ENCODE peak calls at places on chromosomes 16 and 17, in five cellular contexts. One of them, this sample, is unnamed.

GRCh38 chr17:29596811-29597210 is 3.9 kb downstream of the ANKRD13B start:
- DNase-seq in PC-9: peak
- DNase-seq in left ventricle myocardium inferior: no peak
- DNase-seq in epithelial cell of esophagus: no peak
- DNase-seq in ovary: no peak
- DNase-seq in this sample: no peak

GRCh38 chr17:290626-291025 is 62.0 kb downstream of the RPH3AL start:
- DNase-seq in PC-9: no peak
- DNase-seq in left ventricle myocardium inferior: no peak
- DNase-seq in epithelial cell of esophagus: no peak
- DNase-seq in ovary: no peak
- DNase-seq in this sample: no peak

GRCh38 chr16:18788828-18789514 is 1.2 kb downstream of the RPS15A start:
- DNase-seq in PC-9: no peak
- DNase-seq in left ventricle myocardium inferior: no peak
- DNase-seq in epithelial cell of esophagus: peak
- DNase-seq in ovary: no peak
- DNase-seq in this sample: no peak

GRCh38 chr16:10749680-10750035 is 6.0 kb downstream of the NUBP1 start:
- DNase-seq in PC-9: no peak
- DNase-seq in left ventricle myocardium inferior: no peak
- DNase-seq in epithelial cell of esophagus: peak
- DNase-seq in ovary: no peak
- DNase-seq in this sample: no peak

GRCh38 chr16:51538707-51539604 is 387.9 kb upstream of the SALL1 start:
- DNase-seq in PC-9: no peak
- DNase-seq in left ventricle myocardium inferior: no peak
- DNase-seq in epithelial cell of esophagus: peak
- DNase-seq in ovary: no peak
- DNase-seq in this sample: peak

GRCh38 chr16:9598731-9599083 is 507.3 kb downstream of the HAPSTR1 start:
- DNase-seq in PC-9: no peak
- DNase-seq in left ventricle myocardium inferior: no peak
- DNase-seq in epithelial cell of esophagus: no peak
- DNase-seq in ovary: no peak
- DNase-seq in this sample: no peak

GRCh38 chr17:58092101-58092796 is 9.0 kb downstream of the DYNLL2 start:
- DNase-seq in PC-9: no peak
- DNase-seq in left ventricle myocardium inferior: no peak
- DNase-seq in epithelial cell of esophagus: no peak
- DNase-seq in ovary: no peak
- DNase-seq in this sample: no peak

GRCh38 chr16:87847467-87847784 is 21.9 kb downstream of the SLC7A5 start:
- DNase-seq in PC-9: no peak
- DNase-seq in left ventricle myocardium inferior: no peak
- DNase-seq in epithelial cell of esophagus: no peak
- DNase-seq in ovary: no peak
- DNase-seq in this sample: no peak

GRCh38 chr17:34626141-34626681 is 46.8 kb downstream of the TMEM132E start:
- DNase-seq in PC-9: no peak
- DNase-seq in left ventricle myocardium inferior: no peak
- DNase-seq in epithelial cell of esophagus: no peak
- DNase-seq in ovary: no peak
- DNase-seq in this sample: no peak

GRCh38 chr17:62670202-62670821 is 42.8 kb downstream of the MRC2 start:
- DNase-seq in PC-9: no peak
- DNase-seq in left ventricle myocardium inferior: no peak
- DNase-seq in epithelial cell of esophagus: peak
- DNase-seq in ovary: no peak
- DNase-seq in this sample: no peak

GRCh38 chr16:57374067-57374534 is 1.8 kb downstream of the CX3CL1 start:
- DNase-seq in PC-9: no peak
- DNase-seq in left ventricle myocardium inferior: no peak
- DNase-seq in epithelial cell of esophagus: peak
- DNase-seq in ovary: no peak
- DNase-seq in this sample: no peak

GRCh38 chr17:57406131-57406980 is 150.0 kb downstream of the MSI2 start:
- DNase-seq in PC-9: no peak
- DNase-seq in left ventricle myocardium inferior: no peak
- DNase-seq in epithelial cell of esophagus: no peak
- DNase-seq in ovary: peak
- DNase-seq in this sample: no peak

GRCh38 chr16:83270640-83271039 is 537.1 kb upstream of the HSBP1 start:
- DNase-seq in PC-9: no peak
- DNase-seq in left ventricle myocardium inferior: no peak
- DNase-seq in epithelial cell of esophagus: no peak
- DNase-seq in ovary: no peak
- DNase-seq in this sample: no peak

GRCh38 chr16:3460585-3460984 is 17.1 kb downstream of the NAA60 start:
- DNase-seq in PC-9: no peak
- DNase-seq in left ventricle myocardium inferior: no peak
- DNase-seq in epithelial cell of esophagus: no peak
- DNase-seq in ovary: no peak
- DNase-seq in this sample: no peak

GRCh38 chr17:56929362-56929969 is 15.6 kb upstream of the TRIM25 start:
- DNase-seq in PC-9: no peak
- DNase-seq in left ventricle myocardium inferior: no peak
- DNase-seq in epithelial cell of esophagus: no peak
- DNase-seq in ovary: no peak
- DNase-seq in this sample: no peak

GRCh38 chr16:68764866-68765265 is 27.8 kb downstream of the CDH1 start:
- DNase-seq in PC-9: no peak
- DNase-seq in left ventricle myocardium inferior: no peak
- DNase-seq in epithelial cell of esophagus: no peak
- DNase-seq in ovary: no peak
- DNase-seq in this sample: no peak

GRCh38 chr17:42221886-42222745 is 27.8 kb upstream of the GHDC start:
- DNase-seq in PC-9: no peak
- DNase-seq in left ventricle myocardium inferior: peak
- DNase-seq in epithelial cell of esophagus: peak
- DNase-seq in ovary: no peak
- DNase-seq in this sample: peak

GRCh38 chr16:58661199-58661830 is 23.3 kb downstream of the SLC38A7 start:
- DNase-seq in PC-9: peak
- DNase-seq in left ventricle myocardium inferior: peak
- DNase-seq in epithelial cell of esophagus: peak
- DNase-seq in ovary: no peak
- DNase-seq in this sample: peak

GRCh38 chr16:29987371-29988085 is 7.9 kb downstream of the HIRIP3 start:
- DNase-seq in PC-9: no peak
- DNase-seq in left ventricle myocardium inferior: no peak
- DNase-seq in epithelial cell of esophagus: no peak
- DNase-seq in ovary: no peak
- DNase-seq in this sample: no peak

GRCh38 chr16:51306116-51306515 is 155.0 kb upstream of the SALL1 start:
- DNase-seq in PC-9: no peak
- DNase-seq in left ventricle myocardium inferior: no peak
- DNase-seq in epithelial cell of esophagus: no peak
- DNase-seq in ovary: no peak
- DNase-seq in this sample: no peak

GRCh38 chr17:31907342-31907975 is 6.0 kb upstream of the UTP6 start:
- DNase-seq in PC-9: no peak
- DNase-seq in left ventricle myocardium inferior: no peak
- DNase-seq in epithelial cell of esophagus: peak
- DNase-seq in ovary: peak
- DNase-seq in this sample: no peak

GRCh38 chr16:50677351-50677750 is 3.8 kb downstream of the SNX20 start:
- DNase-seq in PC-9: no peak
- DNase-seq in left ventricle myocardium inferior: no peak
- DNase-seq in epithelial cell of esophagus: no peak
- DNase-seq in ovary: no peak
- DNase-seq in this sample: no peak

GRCh38 chr16:88938119-88938932 is 38.7 kb downstream of the CBFA2T3 start:
- DNase-seq in PC-9: no peak
- DNase-seq in left ventricle myocardium inferior: no peak
- DNase-seq in epithelial cell of esophagus: no peak
- DNase-seq in ovary: no peak
- DNase-seq in this sample: no peak

GRCh38 chr16:88940196-88941050 is 36.6 kb downstream of the CBFA2T3 start:
- DNase-seq in PC-9: no peak
- DNase-seq in left ventricle myocardium inferior: no peak
- DNase-seq in epithelial cell of esophagus: no peak
- DNase-seq in ovary: no peak
- DNase-seq in this sample: no peak

GRCh38 chr16:88938933-88939813 is 37.8 kb downstream of the CBFA2T3 start:
- DNase-seq in PC-9: no peak
- DNase-seq in left ventricle myocardium inferior: peak
- DNase-seq in epithelial cell of esophagus: no peak
- DNase-seq in ovary: no peak
- DNase-seq in this sample: no peak

GRCh38 chr16:88941051-88941932 is 35.7 kb downstream of the CBFA2T3 start:
- DNase-seq in PC-9: no peak
- DNase-seq in left ventricle myocardium inferior: peak
- DNase-seq in epithelial cell of esophagus: no peak
- DNase-seq in ovary: no peak
- DNase-seq in this sample: no peak

DNA sequence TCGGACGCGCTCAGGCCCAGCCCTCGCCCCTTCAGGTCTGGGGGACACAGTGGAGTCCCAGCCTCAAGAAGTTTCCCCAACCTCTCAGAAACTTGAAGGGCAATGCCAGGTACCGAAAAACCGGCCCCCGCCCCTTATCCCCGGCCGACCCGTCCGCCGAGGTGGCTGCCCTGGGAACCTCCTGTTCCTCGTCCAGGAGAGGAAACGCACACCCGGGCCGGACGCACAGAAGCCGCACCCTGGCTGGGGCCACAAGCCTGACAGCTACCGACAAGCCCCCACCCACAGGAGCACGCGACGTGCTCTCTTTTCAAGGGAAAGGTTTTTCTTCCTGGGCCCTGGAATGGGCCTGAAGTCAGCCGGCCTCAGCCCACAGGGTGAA is 37.2 kb downstream of the CBFA2T3 start:
- DNase-seq in PC-9: no peak
- DNase-seq in left ventricle myocardium inferior: peak
- DNase-seq in epithelial cell of esophagus: no peak
- DNase-seq in ovary: no peak
- DNase-seq in this sample: no peak
- H3K4me3 ChIP-seq in PC-9: no peak
- H3K4me3 ChIP-seq in left ventricle myocardium inferior: peak
- H3K4me3 ChIP-seq in epithelial cell of esophagus: no peak
- H3K4me3 ChIP-seq in ovary: peak
- H3K4me3 ChIP-seq in this sample: peak

GRCh38 chr16:66440970-66441369 is 13.9 kb downstream of the BEAN1 start:
- DNase-seq in PC-9: no peak
- DNase-seq in left ventricle myocardium inferior: no peak
- DNase-seq in epithelial cell of esophagus: no peak
- DNase-seq in ovary: no peak
- DNase-seq in this sample: no peak
- H3K4me3 ChIP-seq in PC-9: no peak
- H3K4me3 ChIP-seq in left ventricle myocardium inferior: no peak
- H3K4me3 ChIP-seq in epithelial cell of esophagus: no peak
- H3K4me3 ChIP-seq in ovary: no peak
- H3K4me3 ChIP-seq in this sample: no peak

DNA sequence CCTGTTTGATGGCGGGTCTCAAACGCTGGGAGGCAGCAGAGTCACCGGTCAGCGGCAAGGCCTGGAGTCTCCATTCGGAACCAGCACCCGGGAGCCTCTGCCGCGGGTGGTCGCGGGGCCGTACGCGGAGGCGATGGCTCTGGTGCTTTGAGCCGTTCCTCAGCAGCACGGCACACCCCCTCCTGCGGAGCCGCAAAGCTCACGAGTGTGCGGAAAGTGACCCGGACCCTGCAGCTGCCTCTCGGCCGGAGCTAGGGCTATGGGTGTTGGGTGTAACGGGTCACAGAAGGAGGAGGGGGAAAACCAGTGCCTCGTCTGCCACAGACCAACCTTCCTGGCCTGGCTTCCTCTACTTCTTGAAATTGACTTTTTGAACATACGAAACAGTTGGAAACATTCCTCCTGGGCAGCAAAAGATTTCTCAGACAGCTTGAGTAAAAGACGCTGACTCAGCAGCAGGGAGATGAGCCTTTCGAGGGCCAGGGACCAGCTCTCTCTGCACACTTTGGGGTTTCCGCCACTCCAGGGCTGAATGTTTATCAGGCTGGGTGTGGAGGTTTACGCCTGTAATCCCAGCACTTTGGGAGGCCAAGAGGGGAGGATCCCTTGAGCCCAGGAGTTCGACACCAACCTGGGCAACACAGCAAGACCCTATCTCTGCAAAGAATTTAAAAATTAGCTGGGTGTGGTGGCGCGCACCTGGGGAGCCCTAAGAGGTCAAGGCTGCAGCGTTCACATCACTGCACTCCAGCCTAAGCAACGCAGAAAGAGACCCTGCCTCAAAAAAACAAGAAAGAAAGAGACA is 26.4 kb upstream of the PITPNA start:
- DNase-seq in PC-9: no peak
- DNase-seq in left ventricle myocardium inferior: no peak
- DNase-seq in epithelial cell of esophagus: no peak
- DNase-seq in ovary: no peak
- DNase-seq in this sample: no peak
- H3K4me3 ChIP-seq in PC-9: no peak
- H3K4me3 ChIP-seq in left ventricle myocardium inferior: no peak
- H3K4me3 ChIP-seq in epithelial cell of esophagus: no peak
- H3K4me3 ChIP-seq in ovary: no peak
- H3K4me3 ChIP-seq in this sample: no peak

GRCh38 chr16:28495098-28495793 is 803 bp downstream of the APOBR start:
- DNase-seq in PC-9: no peak
- DNase-seq in left ventricle myocardium inferior: no peak
- DNase-seq in epithelial cell of esophagus: no peak
- DNase-seq in ovary: no peak
- DNase-seq in this sample: no peak

GRCh38 chr16:28492511-28492910 is 637 bp upstream of the CLN3 start:
- DNase-seq in PC-9: no peak
- DNase-seq in left ventricle myocardium inferior: no peak
- DNase-seq in epithelial cell of esophagus: no peak
- DNase-seq in ovary: no peak
- DNase-seq in this sample: no peak

GRCh38 chr16:28491970-28492474 is at the start of gene CLN3:
- DNase-seq in PC-9: peak
- DNase-seq in left ventricle myocardium inferior: peak
- DNase-seq in epithelial cell of esophagus: peak
- DNase-seq in ovary: peak
- DNase-seq in this sample: peak

GRCh38 chr16:28495795-28496749 is 1.6 kb downstream of the APOBR start:
- DNase-seq in PC-9: no peak
- DNase-seq in left ventricle myocardium inferior: no peak
- DNase-seq in epithelial cell of esophagus: no peak
- DNase-seq in ovary: no peak
- DNase-seq in this sample: no peak

DNA sequence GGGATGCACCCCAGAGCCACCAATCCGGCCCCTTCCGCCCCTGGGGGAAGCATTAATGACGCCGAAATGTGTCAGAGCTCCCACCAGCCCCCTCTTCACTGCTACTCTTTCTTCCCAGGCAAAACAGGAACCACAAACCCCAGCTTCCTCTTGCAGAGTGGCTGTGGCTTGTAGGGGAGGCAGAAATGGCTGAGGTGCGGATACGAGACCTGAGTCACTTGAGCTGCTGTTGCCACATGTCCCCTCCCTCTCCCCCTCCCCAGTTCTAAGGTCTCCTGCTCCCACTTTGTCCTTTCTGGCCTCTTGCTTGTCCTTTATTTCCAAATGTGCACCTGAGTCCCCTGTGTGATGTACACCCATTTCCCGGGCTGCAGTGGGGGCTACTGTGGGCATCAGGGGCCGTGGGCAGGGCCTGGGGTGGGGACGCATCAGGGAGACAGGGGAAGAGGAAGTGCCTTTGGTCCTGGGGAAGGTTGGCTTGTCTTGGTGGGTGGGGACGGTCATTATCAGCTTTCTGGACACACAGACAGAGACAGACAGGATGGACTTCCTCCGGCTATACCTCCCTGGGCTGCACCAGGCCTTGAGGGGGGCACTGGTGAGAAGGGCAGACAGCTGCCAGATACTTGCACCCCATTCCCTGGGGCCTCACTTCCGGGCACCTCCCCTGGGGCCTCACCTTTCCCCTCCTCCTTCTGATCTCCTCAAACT is at the start of gene APOBR:
- DNase-seq in PC-9: no peak
- DNase-seq in left ventricle myocardium inferior: peak
- DNase-seq in epithelial cell of esophagus: no peak
- DNase-seq in ovary: no peak
- DNase-seq in this sample: no peak
- H3K4me3 ChIP-seq in PC-9: no peak
- H3K4me3 ChIP-seq in left ventricle myocardium inferior: peak
- H3K4me3 ChIP-seq in epithelial cell of esophagus: no peak
- H3K4me3 ChIP-seq in ovary: no peak
- H3K4me3 ChIP-seq in this sample: no peak

This sample was measured in NT2/D1.